ENCODE peak calls at places on chromosome 20, in seven cellular contexts. S, C, M, E, I, J and R are unnamed samples.

GRCh38 chr20:36017034-36017951 is 48.9 kb downstream of the CNBD2 start:
- DNase-seq in S (no peak), C (peak; percentile 56), M (peak; percentile 71), E (peak; percentile 82), I (no peak), J (peak; percentile 36), R (peak; percentile 27)

GRCh38 chr20:61117725-61118124 is 134.3 kb upstream of the CDH4 start:
- DNase-seq in S (no peak), C (peak; percentile 80), M (no peak), E (no peak), I (no peak), J (peak; percentile 73), R (no peak)

GRCh38 chr20:43722153-43722505 is 4.7 kb downstream of the GTSF1L start:
- DNase-seq in S (peak; percentile 64), C (no peak), M (no peak), E (no peak), I (no peak), J (no peak), R (no peak)

GRCh38 chr20:52532674-52533073 is 341.1 kb upstream of the ZFP64 start:
- DNase-seq in S (no peak), C (no peak), M (no peak), E (no peak), I (no peak), J (no peak), R (no peak)

GRCh38 chr20:37072293-37073196 is 23.3 kb downstream of the RBL1 start:
- DNase-seq in S (no peak), C (no peak), M (no peak), E (no peak), I (no peak), J (no peak), R (no peak)

GRCh38 chr20:43563991-43564390 is 5.2 kb downstream of the SGK2 start:
- DNase-seq in S (no peak), C (no peak), M (no peak), E (no peak), I (no peak), J (no peak), R (no peak)

GRCh38 chr20:23086931-23087411 is 847 bp upstream of the CD93 start:
- DNase-seq in S (no peak), C (no peak), M (no peak), E (no peak), I (no peak), J (no peak), R (no peak)

GRCh38 chr20:21286775-21287174 is 16.4 kb upstream of the XRN2 start:
- DNase-seq in S (no peak), C (no peak), M (no peak), E (no peak), I (no peak), J (no peak), R (no peak)

GRCh38 chr20:48984575-48985219 is 61.4 kb upstream of the CSE1L start:
- DNase-seq in S (no peak), C (no peak), M (no peak), E (no peak), I (no peak), J (no peak), R (no peak)

GRCh38 chr20:62814060-62814708 is 2.7 kb upstream of the COL9A3 start:
- DNase-seq in S (no peak), C (no peak), M (no peak), E (no peak), I (no peak), J (no peak), R (no peak)

GRCh38 chr20:21820688-21821087 is 115.2 kb downstream of the PAX1 start:
- DNase-seq in S (no peak), C (no peak), M (no peak), E (no peak), I (no peak), J (no peak), R (no peak)

GRCh38 chr20:4978050-4978918 is 23.0 kb downstream of the SLC23A2 start:
- DNase-seq in S (no peak), C (no peak), M (no peak), E (no peak), I (no peak), J (no peak), R (no peak)

GRCh38 chr20:33373735-33374605 is 27.3 kb downstream of the CDK5RAP1 start:
- DNase-seq in S (no peak), C (peak; percentile 94), M (peak; percentile 87), E (no peak), I (no peak), J (peak; percentile 70), R (peak; percentile 18)